ENCODE peak calls at places on chromosome 6, in ten cellular contexts. X, U, W, Y, R, I, Q, L, B and V are unnamed samples.

GRCh38 chr6:79261666-79262065 is 27.2 kb upstream of the HMGN3 start:
- DNase-seq in X (no peak), U (no peak), W (no peak), Y (no peak), R (no peak), I (no peak), Q (no peak), L (no peak), B (no peak), V (no peak)

GRCh38 chr6:125670586-125670985 is 78.8 kb upstream of the HEY2 start:
- DNase-seq in X (no peak), U (no peak), W (no peak), Y (no peak), R (no peak), I (no peak), Q (no peak), L (no peak), B (no peak), V (no peak)

GRCh38 chr6:160750276-160750689 is 48.2 kb downstream of the PLG start:
- DNase-seq in X (peak), U (no peak), W (no peak), Y (no peak), R (no peak), I (no peak), Q (no peak), L (no peak), B (no peak), V (no peak)

GRCh38 chr6:5626727-5627426 is 365.6 kb downstream of the FARS2 start:
- DNase-seq in X (no peak), U (no peak), W (no peak), Y (no peak), R (no peak), I (no peak), Q (no peak), L (no peak), B (no peak), V (no peak)

GRCh38 chr6:108751851-108752732 is 96.1 kb upstream of the ARMC2 start:
- DNase-seq in X (no peak), U (no peak), W (no peak), Y (no peak), R (no peak), I (no peak), Q (no peak), L (no peak), B (no peak), V (no peak)

GRCh38 chr6:17999430-17999829 is 12.0 kb upstream of the KIF13A start:
- DNase-seq in X (no peak), U (no peak), W (no peak), Y (no peak), R (no peak), I (no peak), Q (no peak), L (no peak), B (no peak), V (no peak)

GRCh38 chr6:37514377-37514776 is 14.7 kb upstream of the CCDC167 start:
- DNase-seq in X (no peak), U (no peak), W (peak), Y (no peak), R (no peak), I (no peak), Q (peak), L (no peak), B (peak), V (no peak)

GRCh38 chr6:75437451-75438185 is 56.0 kb downstream of the FILIP1 start:
- DNase-seq in X (no peak), U (no peak), W (peak), Y (no peak), R (no peak), I (no peak), Q (peak), L (no peak), B (peak), V (no peak)

GRCh38 chr6:513961-514360 is 122.4 kb downstream of the IRF4 start:
- DNase-seq in X (no peak), U (no peak), W (no peak), Y (no peak), R (no peak), I (no peak), Q (no peak), L (no peak), B (no peak), V (no peak)

GRCh38 chr6:152124432-152125074 is 317.1 kb downstream of the ESR1 start:
- DNase-seq in X (no peak), U (no peak), W (no peak), Y (peak), R (no peak), I (no peak), Q (peak), L (no peak), B (peak), V (no peak)

GRCh38 chr6:74222768-74223321 is 526.8 kb downstream of the CD109 start:
- DNase-seq in X (no peak), U (no peak), W (no peak), Y (no peak), R (no peak), I (no peak), Q (no peak), L (no peak), B (no peak), V (no peak)

GRCh38 chr6:61558796-61559195 is 727.2 kb downstream of the KHDRBS2 start:
- DNase-seq in X (no peak), U (no peak), W (no peak), Y (no peak), R (no peak), I (no peak), Q (no peak), L (no peak), B (no peak), V (no peak)

GRCh38 chr6:57017069-57017468 is 29.4 kb upstream of the KIAA1586 start:
- DNase-seq in X (no peak), U (no peak), W (no peak), Y (no peak), R (no peak), I (no peak), Q (no peak), L (no peak), B (no peak), V (no peak)

GRCh38 chr6:20159781-20160540 is 52.3 kb downstream of the MBOAT1 start:
- DNase-seq in X (no peak), U (no peak), W (no peak), Y (no peak), R (peak), I (no peak), Q (peak), L (no peak), B (no peak), V (no peak)

GRCh38 chr6:104835782-104836181 is 23.9 kb downstream of the HACE1 start:
- DNase-seq in X (no peak), U (no peak), W (no peak), Y (no peak), R (no peak), I (no peak), Q (no peak), L (no peak), B (no peak), V (no peak)

GRCh38 chr6:129370268-129370916 is 339.6 kb downstream of the ARHGAP18 start:
- DNase-seq in X (no peak), U (no peak), W (no peak), Y (peak), R (no peak), I (peak), Q (peak), L (peak), B (peak), V (no peak)

GRCh38 chr6:28137458-28138020 is 4.1 kb upstream of the ZKSCAN8 start:
- DNase-seq in X (no peak), U (no peak), W (peak), Y (no peak), R (no peak), I (no peak), Q (no peak), L (no peak), B (peak), V (no peak)

GRCh38 chr6:54191460-54191859 is 80.2 kb downstream of the MLIP start:
- DNase-seq in X (no peak), U (no peak), W (no peak), Y (no peak), R (no peak), I (no peak), Q (no peak), L (no peak), B (peak), V (no peak)

GRCh38 chr6:144365176-144365710 is 80.1 kb downstream of the UTRN start:
- DNase-seq in X (no peak), U (no peak), W (no peak), Y (no peak), R (no peak), I (no peak), Q (peak), L (no peak), B (peak), V (no peak)

DNA sequence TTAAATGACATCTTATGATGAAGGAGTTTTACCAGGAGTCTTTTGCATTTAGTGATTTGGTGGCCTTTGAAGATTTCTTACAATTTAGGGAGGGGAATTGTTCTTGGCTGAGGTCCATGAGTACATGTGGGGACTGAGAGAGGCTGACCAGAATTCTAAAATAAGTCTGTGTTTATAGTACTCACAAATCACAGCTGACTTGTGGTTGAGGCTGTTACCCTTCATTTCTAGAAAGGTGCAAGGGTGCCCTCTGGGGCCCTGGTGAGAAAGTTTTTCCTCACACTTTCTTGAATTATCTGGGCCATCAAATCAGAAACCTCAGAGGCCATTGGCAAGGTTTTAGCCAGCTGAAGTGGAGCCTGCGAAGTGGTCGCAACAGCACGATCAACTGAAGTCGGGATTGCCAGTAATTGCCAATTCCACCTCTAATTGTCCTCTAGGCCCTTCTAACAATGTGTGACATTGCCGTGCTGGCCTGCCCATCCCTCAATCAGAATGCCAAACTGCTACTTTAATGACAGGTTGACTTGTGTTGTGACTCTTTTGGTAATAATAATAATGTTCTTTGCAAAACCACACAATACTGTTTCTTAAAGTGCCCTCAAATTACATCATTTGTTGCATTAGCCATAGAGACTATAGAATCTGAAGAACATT is 221.6 kb downstream of the OGFRL1 start:
- DNase-seq in X (no peak), U (peak), W (peak), Y (peak), R (no peak), I (peak), Q (peak), L (no peak), B (peak), V (no peak)
- TF ChIP-seq CTCF in X (peak), U (peak), W (peak), Y (peak), R (peak), I (no peak), Q (peak), L (peak), B (peak), V (peak)

GRCh38 chr6:39904946-39905639 is 29.2 kb downstream of the MOCS1 start:
- DNase-seq in X (no peak), U (no peak), W (no peak), Y (no peak), R (no peak), I (no peak), Q (no peak), L (no peak), B (no peak), V (no peak)
- TF ChIP-seq CTCF in X (no peak), U (no peak), W (no peak), Y (no peak), R (no peak), I (no peak), Q (no peak), L (no peak), B (no peak), V (no peak)

GRCh38 chr6:2990932-2991506 is 8.7 kb upstream of the NQO2 start:
- DNase-seq in X (no peak), U (no peak), W (no peak), Y (no peak), R (no peak), I (no peak), Q (no peak), L (no peak), B (peak), V (no peak)

GRCh38 chr6:2988076-2988425 is 11.6 kb upstream of the NQO2 start:
- DNase-seq in X (no peak), U (no peak), W (no peak), Y (no peak), R (no peak), I (no peak), Q (no peak), L (no peak), B (no peak), V (no peak)

GRCh38 chr6:2990179-2990931 is 9.3 kb upstream of the NQO2 start:
- DNase-seq in X (no peak), U (peak), W (no peak), Y (no peak), R (no peak), I (peak), Q (no peak), L (no peak), B (peak), V (no peak)

GRCh38 chr6:2988426-2989331 is 11.0 kb upstream of the NQO2 start:
- DNase-seq in X (peak), U (peak), W (peak), Y (peak), R (peak), I (peak), Q (peak), L (peak), B (peak), V (peak)

GRCh38 chr6:2989332-2990178 is 10.1 kb upstream of the NQO2 start:
- DNase-seq in X (peak), U (peak), W (peak), Y (peak), R (peak), I (peak), Q (peak), L (peak), B (peak), V (peak)
- TF ChIP-seq CTCF in X (peak), U (no peak), W (no peak), Y (no peak), R (no peak), I (no peak), Q (peak), L (peak), B (no peak), V (peak)

GRCh38 chr6:53151676-53152075 is 3.0 kb upstream of the GCM1 start:
- DNase-seq in X (no peak), U (no peak), W (no peak), Y (no peak), R (no peak), I (no peak), Q (no peak), L (no peak), B (no peak), V (no peak)
- TF ChIP-seq CTCF in X (peak), U (no peak), W (peak), Y (no peak), R (peak), I (no peak), Q (peak), L (peak), B (peak), V (peak)

GRCh38 chr6:66496659-66497058 is 789.6 kb upstream of the EYS start:
- DNase-seq in X (no peak), U (no peak), W (peak), Y (no peak), R (no peak), I (no peak), Q (no peak), L (no peak), B (no peak), V (no peak)
- TF ChIP-seq CTCF in X (peak), U (no peak), W (peak), Y (no peak), R (no peak), I (peak), Q (peak), L (peak), B (no peak), V (peak)

GRCh38 chr6:41280658-41281057 is 5.8 kb downstream of the TREM1 start:
- DNase-seq in X (no peak), U (no peak), W (no peak), Y (no peak), R (no peak), I (no peak), Q (no peak), L (no peak), B (no peak), V (no peak)

GRCh38 chr6:41274291-41274690 is 12.2 kb downstream of the TREM1 start:
- DNase-seq in X (no peak), U (no peak), W (no peak), Y (no peak), R (no peak), I (no peak), Q (no peak), L (no peak), B (no peak), V (no peak)

GRCh38 chr6:41275489-41275888 is 11.0 kb downstream of the TREM1 start:
- DNase-seq in X (no peak), U (no peak), W (no peak), Y (no peak), R (no peak), I (no peak), Q (no peak), L (no peak), B (no peak), V (no peak)

GRCh38 chr6:41277644-41278043 is 8.8 kb downstream of the TREM1 start:
- DNase-seq in X (no peak), U (no peak), W (no peak), Y (no peak), R (no peak), I (no peak), Q (no peak), L (no peak), B (no peak), V (no peak)

DNA sequence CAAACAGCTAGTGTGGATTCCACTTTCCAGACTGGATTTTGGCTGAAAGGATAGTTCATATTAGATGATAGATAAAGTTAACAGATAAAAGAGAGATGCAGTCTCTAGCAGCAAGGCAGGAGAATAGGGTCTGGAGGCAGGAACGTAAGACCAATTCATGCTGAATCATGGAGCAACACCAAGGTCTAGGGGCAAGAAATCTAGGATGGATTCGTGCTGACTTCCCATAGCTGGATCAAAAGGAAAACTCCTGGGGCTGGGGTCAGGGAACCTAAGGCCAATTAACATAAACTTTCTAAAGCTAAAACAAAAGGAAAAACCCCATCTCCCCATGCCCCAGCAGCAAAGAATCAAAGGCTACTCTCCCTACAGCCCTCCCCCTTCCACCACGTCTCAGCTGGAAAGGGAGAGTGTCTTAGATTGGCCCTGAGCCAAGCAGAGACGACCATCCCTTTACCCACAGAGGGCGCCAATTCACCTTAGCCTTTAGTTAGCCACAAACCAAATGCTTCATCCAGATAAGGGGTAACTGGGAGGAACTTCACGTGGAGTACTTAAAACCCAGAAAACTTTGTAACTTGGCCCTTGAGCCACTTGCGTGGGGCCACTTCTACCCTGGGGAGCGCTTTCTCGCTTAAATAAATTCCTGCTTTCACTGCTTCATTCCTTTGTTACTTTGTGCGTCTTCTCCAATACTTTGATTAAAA is 7.6 kb downstream of the TREM1 start:
- DNase-seq in X (no peak), U (peak), W (no peak), Y (peak), R (no peak), I (peak), Q (peak), L (peak), B (peak), V (no peak)
- TF ChIP-seq CTCF in X (peak), U (peak), W (peak), Y (peak), R (peak), I (no peak), Q (peak), L (peak), B (peak), V (peak)